ENCODE peak calls at places on chromosomes 13 and 19, in seven cellular contexts. One of them, this sample, is unnamed.
A peak's percentile ranks its signal among the peaks of the same experiment; 100 is the strongest.

GRCh38 chr19:46717716-46718143 is 816 bp upstream of the PRKD2 start:
- DNase-seq in left ventricle myocardium inferior: no peak
- DNase-seq in SW 1271: no peak
- DNase-seq in DND-41: no peak
- DNase-seq in foreskin keratinocyte: no peak
- DNase-seq in heart right ventricle: no peak
- DNase-seq in endothelial cell: no peak
- DNase-seq in this sample: no peak

GRCh38 chr13:48318714-48319457 is 15.3 kb downstream of the RB1 start:
- DNase-seq in left ventricle myocardium inferior: no peak
- DNase-seq in DND-41: no peak
- DNase-seq in foreskin keratinocyte: no peak
- DNase-seq in heart right ventricle: peak; percentile 24
- DNase-seq in endothelial cell: no peak
- DNase-seq in SW 1271: no peak
- DNase-seq in this sample: no peak

GRCh38 chr19:10543059-10543419 is 665 bp upstream of the ATG4D start:
- DNase-seq in endothelial cell: no peak
- DNase-seq in heart right ventricle: no peak
- DNase-seq in left ventricle myocardium inferior: no peak
- DNase-seq in foreskin keratinocyte: no peak
- DNase-seq in SW 1271: no peak
- DNase-seq in DND-41: no peak
- DNase-seq in this sample: no peak

GRCh38 chr13:110397445-110397844 is 90.4 kb downstream of the COL4A2 start:
- DNase-seq in foreskin keratinocyte: no peak
- DNase-seq in heart right ventricle: no peak
- DNase-seq in endothelial cell: no peak
- DNase-seq in SW 1271: no peak
- DNase-seq in left ventricle myocardium inferior: no peak
- DNase-seq in DND-41: no peak
- DNase-seq in this sample: no peak

GRCh38 chr19:11242864-11243797 is 3.7 kb downstream of the ANGPTL8 start:
- DNase-seq in heart right ventricle: peak; percentile 97
- DNase-seq in endothelial cell: peak; percentile 99
- DNase-seq in SW 1271: peak; percentile 52
- DNase-seq in DND-41: peak; percentile 77
- DNase-seq in left ventricle myocardium inferior: peak; percentile 94
- DNase-seq in foreskin keratinocyte: no peak
- DNase-seq in this sample: peak; percentile 96

GRCh38 chr19:1750343-1751021 is 2.8 kb upstream of the ONECUT3 start:
- DNase-seq in foreskin keratinocyte: no peak
- DNase-seq in endothelial cell: no peak
- DNase-seq in heart right ventricle: no peak
- DNase-seq in SW 1271: no peak
- DNase-seq in DND-41: no peak
- DNase-seq in left ventricle myocardium inferior: no peak
- DNase-seq in this sample: no peak

GRCh38 chr13:112263152-112263551 is 113.0 kb upstream of the SPACA7 start:
- DNase-seq in heart right ventricle: no peak
- DNase-seq in endothelial cell: no peak
- DNase-seq in left ventricle myocardium inferior: no peak
- DNase-seq in foreskin keratinocyte: no peak
- DNase-seq in SW 1271: no peak
- DNase-seq in DND-41: no peak
- DNase-seq in this sample: no peak

GRCh38 chr19:28424662-28425430 is 788.1 kb downstream of the UQCRFS1 start:
- DNase-seq in DND-41: no peak
- DNase-seq in foreskin keratinocyte: no peak
- DNase-seq in SW 1271: no peak
- DNase-seq in heart right ventricle: no peak
- DNase-seq in left ventricle myocardium inferior: no peak
- DNase-seq in endothelial cell: no peak
- DNase-seq in this sample: no peak

GRCh38 chr13:95087746-95088305 is 213.4 kb downstream of the ABCC4 start:
- DNase-seq in DND-41: no peak
- DNase-seq in foreskin keratinocyte: peak; percentile 23
- DNase-seq in heart right ventricle: no peak
- DNase-seq in endothelial cell: no peak
- DNase-seq in SW 1271: peak; percentile 14
- DNase-seq in left ventricle myocardium inferior: no peak
- DNase-seq in this sample: no peak

GRCh38 chr13:23796546-23796945 is 92.7 kb downstream of the MIPEP start:
- DNase-seq in left ventricle myocardium inferior: no peak
- DNase-seq in heart right ventricle: no peak
- DNase-seq in foreskin keratinocyte: no peak
- DNase-seq in DND-41: no peak
- DNase-seq in endothelial cell: no peak
- DNase-seq in SW 1271: no peak
- DNase-seq in this sample: no peak

GRCh38 chr13:103403148-103403740 is 337.0 kb upstream of the SLC10A2 start:
- DNase-seq in heart right ventricle: no peak
- DNase-seq in left ventricle myocardium inferior: no peak
- DNase-seq in endothelial cell: no peak
- DNase-seq in SW 1271: no peak
- DNase-seq in DND-41: no peak
- DNase-seq in foreskin keratinocyte: no peak
- DNase-seq in this sample: peak; percentile 6

GRCh38 chr13:40271511-40271910 is 394.9 kb downstream of the FOXO1 start:
- DNase-seq in foreskin keratinocyte: no peak
- DNase-seq in heart right ventricle: peak; percentile 31
- DNase-seq in DND-41: no peak
- DNase-seq in left ventricle myocardium inferior: peak; percentile 44
- DNase-seq in endothelial cell: peak; percentile 16
- DNase-seq in SW 1271: no peak
- DNase-seq in this sample: no peak

GRCh38 chr19:12198136-12198535 is 35.2 kb downstream of the ZNF136 start:
- DNase-seq in SW 1271: no peak
- DNase-seq in DND-41: no peak
- DNase-seq in left ventricle myocardium inferior: no peak
- DNase-seq in endothelial cell: no peak
- DNase-seq in foreskin keratinocyte: no peak
- DNase-seq in heart right ventricle: no peak
- DNase-seq in this sample: no peak

GRCh38 chr19:16921766-16922591 is 33.2 kb downstream of the F2RL3 start:
- DNase-seq in heart right ventricle: no peak
- DNase-seq in endothelial cell: no peak
- DNase-seq in DND-41: no peak
- DNase-seq in foreskin keratinocyte: no peak
- DNase-seq in left ventricle myocardium inferior: no peak
- DNase-seq in SW 1271: no peak
- DNase-seq in this sample: no peak

GRCh38 chr13:29999492-30000372 is 149.3 kb upstream of the UBL3 start:
- DNase-seq in SW 1271: no peak
- DNase-seq in DND-41: no peak
- DNase-seq in foreskin keratinocyte: no peak
- DNase-seq in heart right ventricle: no peak
- DNase-seq in endothelial cell: no peak
- DNase-seq in left ventricle myocardium inferior: no peak
- DNase-seq in this sample: no peak

This sample was measured in RWPE1.